ENCODE peak calls at places on chromosomes 16 and 17, in six cellular contexts. One of them, this sample, is unnamed.

GRCh38 chr17:7393613-7394451 is 493 bp downstream of the PLSCR3 start:
- DNase-seq in HEK293T: no peak
- DNase-seq in GM12878: no peak
- DNase-seq in IMR-90: no peak
- DNase-seq in K562: no peak
- DNase-seq in HepG2: no peak
- DNase-seq in this sample: no peak

GRCh38 chr16:709651-710499 is 4.3 kb upstream of the FBXL16 start:
- DNase-seq in HEK293T: peak
- DNase-seq in GM12878: no peak
- DNase-seq in IMR-90: peak
- DNase-seq in K562: peak
- DNase-seq in HepG2: no peak
- DNase-seq in this sample: peak

GRCh38 chr16:68994324-68994723 is 111.1 kb upstream of the HAS3 start:
- DNase-seq in HEK293T: no peak
- DNase-seq in GM12878: no peak
- DNase-seq in IMR-90: no peak
- DNase-seq in K562: no peak
- DNase-seq in HepG2: peak
- DNase-seq in this sample: no peak

GRCh38 chr17:6787081-6787693 is 11.2 kb downstream of the FBXO39 start:
- DNase-seq in HEK293T: no peak
- DNase-seq in GM12878: no peak
- DNase-seq in IMR-90: no peak
- DNase-seq in K562: no peak
- DNase-seq in HepG2: peak
- DNase-seq in this sample: no peak

GRCh38 chr17:63704259-63704576 is 4.3 kb upstream of the LIMD2 start:
- DNase-seq in HEK293T: no peak
- DNase-seq in GM12878: no peak
- DNase-seq in IMR-90: no peak
- DNase-seq in K562: no peak
- DNase-seq in HepG2: no peak
- DNase-seq in this sample: no peak

GRCh38 chr17:65918450-65918849 is 273.5 kb downstream of the CEP112 start:
- DNase-seq in HEK293T: no peak
- DNase-seq in GM12878: no peak
- DNase-seq in IMR-90: no peak
- DNase-seq in K562: no peak
- DNase-seq in HepG2: no peak
- DNase-seq in this sample: no peak

GRCh38 chr17:28763804-28764266 is 20.0 kb downstream of the TRAF4 start:
- DNase-seq in HEK293T: peak
- DNase-seq in GM12878: no peak
- DNase-seq in IMR-90: peak
- DNase-seq in K562: peak
- DNase-seq in HepG2: peak
- DNase-seq in this sample: peak

GRCh38 chr17:34883106-34884000 is 77.9 kb downstream of the CCT6B start:
- DNase-seq in HEK293T: no peak
- DNase-seq in GM12878: no peak
- DNase-seq in IMR-90: no peak
- DNase-seq in K562: no peak
- DNase-seq in HepG2: no peak
- DNase-seq in this sample: no peak

GRCh38 chr16:48354877-48355585 is 30.2 kb downstream of the SIAH1 start:
- DNase-seq in HEK293T: no peak
- DNase-seq in GM12878: no peak
- DNase-seq in IMR-90: no peak
- DNase-seq in K562: peak
- DNase-seq in HepG2: no peak
- DNase-seq in this sample: no peak

GRCh38 chr17:77233635-77234334 is 93.0 kb downstream of the SEC14L1 start:
- DNase-seq in HEK293T: no peak
- DNase-seq in GM12878: peak
- DNase-seq in IMR-90: peak
- DNase-seq in K562: peak
- DNase-seq in HepG2: peak
- DNase-seq in this sample: peak

GRCh38 chr17:79985951-79986391 is 49.7 kb downstream of the TBC1D16 start:
- DNase-seq in HEK293T: no peak
- DNase-seq in GM12878: no peak
- DNase-seq in IMR-90: no peak
- DNase-seq in K562: no peak
- DNase-seq in HepG2: no peak
- DNase-seq in this sample: no peak

GRCh38 chr17:9628509-9628908 is 16.8 kb upstream of the USP43 start:
- DNase-seq in HEK293T: no peak
- DNase-seq in GM12878: no peak
- DNase-seq in IMR-90: no peak
- DNase-seq in K562: no peak
- DNase-seq in HepG2: no peak
- DNase-seq in this sample: no peak

GRCh38 chr16:17339764-17340541 is 130.8 kb downstream of the XYLT1 start:
- DNase-seq in HEK293T: no peak
- DNase-seq in GM12878: no peak
- DNase-seq in IMR-90: peak
- DNase-seq in K562: no peak
- DNase-seq in HepG2: no peak
- DNase-seq in this sample: no peak

GRCh38 chr16:88469615-88470395 is 16.7 kb downstream of the ZFPM1 start:
- DNase-seq in HEK293T: no peak
- DNase-seq in GM12878: no peak
- DNase-seq in IMR-90: no peak
- DNase-seq in K562: no peak
- DNase-seq in HepG2: no peak
- DNase-seq in this sample: no peak

GRCh38 chr17:5838661-5839300 is 231.4 kb upstream of the WSCD1 start:
- DNase-seq in HEK293T: no peak
- DNase-seq in GM12878: no peak
- DNase-seq in IMR-90: no peak
- DNase-seq in K562: no peak
- DNase-seq in HepG2: no peak
- DNase-seq in this sample: no peak

GRCh38 chr16:88466175-88466862 is 13.2 kb downstream of the ZFPM1 start:
- DNase-seq in HEK293T: no peak
- DNase-seq in GM12878: no peak
- DNase-seq in IMR-90: no peak
- DNase-seq in K562: no peak
- DNase-seq in HepG2: no peak
- DNase-seq in this sample: no peak

GRCh38 chr16:47142469-47143328 is 1.0 kb downstream of the NETO2 start:
- DNase-seq in HEK293T: peak
- DNase-seq in GM12878: no peak
- DNase-seq in IMR-90: peak
- DNase-seq in K562: peak
- DNase-seq in HepG2: no peak
- DNase-seq in this sample: peak

GRCh38 chr17:57955183-57955952 is at the start of gene CUEDC1:
- DNase-seq in HEK293T: peak
- DNase-seq in GM12878: no peak
- DNase-seq in IMR-90: peak
- DNase-seq in K562: peak
- DNase-seq in HepG2: no peak
- DNase-seq in this sample: peak

GRCh38 chr17:10224592-10225195 is 26.3 kb upstream of the GAS7 start:
- DNase-seq in HEK293T: no peak
- DNase-seq in GM12878: no peak
- DNase-seq in IMR-90: no peak
- DNase-seq in K562: no peak
- DNase-seq in HepG2: no peak
- DNase-seq in this sample: no peak

GRCh38 chr17:8799851-8800212 is 667 bp upstream of the MFSD6L start:
- DNase-seq in HEK293T: no peak
- DNase-seq in GM12878: no peak
- DNase-seq in IMR-90: no peak
- DNase-seq in K562: no peak
- DNase-seq in HepG2: no peak
- DNase-seq in this sample: no peak

GRCh38 chr17:61251939-61252865 is 147.4 kb upstream of the TBX2 start:
- DNase-seq in HEK293T: no peak
- DNase-seq in GM12878: no peak
- DNase-seq in IMR-90: peak
- DNase-seq in K562: no peak
- DNase-seq in HepG2: no peak
- DNase-seq in this sample: no peak

GRCh38 chr17:83114706-83115105 is 35.3 kb downstream of the METRNL start:
- DNase-seq in HEK293T: no peak
- DNase-seq in GM12878: no peak
- DNase-seq in IMR-90: no peak
- DNase-seq in K562: no peak
- DNase-seq in HepG2: no peak
- DNase-seq in this sample: no peak

GRCh38 chr17:8791910-8792270 is 7.3 kb downstream of the MFSD6L start:
- DNase-seq in HEK293T: no peak
- DNase-seq in GM12878: no peak
- DNase-seq in IMR-90: peak
- DNase-seq in K562: peak
- DNase-seq in HepG2: no peak
- DNase-seq in this sample: no peak

GRCh38 chr17:5921919-5922318 is 148.3 kb upstream of the WSCD1 start:
- DNase-seq in HEK293T: no peak
- DNase-seq in GM12878: no peak
- DNase-seq in IMR-90: no peak
- DNase-seq in K562: no peak
- DNase-seq in HepG2: no peak
- DNase-seq in this sample: peak

GRCh38 chr17:59435238-59435637 is 103.8 kb downstream of the YPEL2 start:
- DNase-seq in HEK293T: no peak
- DNase-seq in GM12878: no peak
- DNase-seq in IMR-90: peak
- DNase-seq in K562: no peak
- DNase-seq in HepG2: no peak
- DNase-seq in this sample: no peak

GRCh38 chr17:82901836-82902235 is 62.0 kb upstream of the ZNF750 start:
- DNase-seq in HEK293T: no peak
- DNase-seq in GM12878: no peak
- DNase-seq in IMR-90: no peak
- DNase-seq in K562: no peak
- DNase-seq in HepG2: no peak
- DNase-seq in this sample: no peak

DNA sequence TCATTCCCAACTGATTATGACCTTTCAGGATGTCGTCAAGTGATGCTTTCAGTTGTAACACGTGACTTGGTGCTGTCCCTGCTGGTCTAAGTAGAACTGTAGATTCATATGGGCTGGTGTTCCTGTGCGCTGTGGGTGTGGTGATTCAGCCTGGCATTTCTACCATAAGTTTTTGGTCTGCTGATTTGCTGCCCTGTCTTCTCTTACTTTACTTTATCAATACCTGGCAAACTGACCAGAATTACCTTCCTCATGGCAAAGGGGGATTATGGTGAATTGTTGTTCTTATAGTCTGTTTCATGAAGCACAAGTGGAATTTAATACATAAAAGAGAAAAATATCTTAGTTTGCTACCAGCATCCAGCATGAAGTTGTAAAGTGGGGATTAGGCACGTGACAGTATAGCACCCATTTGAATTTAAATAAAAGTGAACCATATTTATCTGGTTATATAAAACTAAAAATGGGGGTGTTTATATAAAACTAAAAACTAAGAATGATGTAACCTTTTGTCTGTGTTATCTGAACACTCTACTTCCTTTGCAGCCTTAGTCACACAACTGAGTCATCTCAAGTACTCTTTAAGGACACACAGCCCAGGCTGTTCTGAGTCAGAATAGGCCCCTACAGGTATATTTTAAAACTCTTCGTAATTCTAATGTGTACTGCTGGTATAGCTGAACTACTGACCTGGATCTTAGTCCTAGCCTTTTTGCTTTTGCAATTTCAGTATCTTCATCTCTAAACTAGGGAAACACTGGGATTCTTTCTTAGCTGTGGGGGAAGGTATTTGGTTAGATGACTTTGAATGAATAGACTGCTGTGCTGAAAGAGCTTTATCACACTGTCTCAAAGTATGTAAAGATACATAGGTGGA is 28.3 kb downstream of the TTC19 start:
- DNase-seq in HEK293T: no peak
- DNase-seq in GM12878: peak
- DNase-seq in IMR-90: peak
- DNase-seq in K562: peak
- DNase-seq in HepG2: peak
- DNase-seq in this sample: peak
- TF ChIP-seq BHLHE40 in HEK293T: no peak
- TF ChIP-seq BHLHE40 in GM12878: no peak
- TF ChIP-seq BHLHE40 in IMR-90: peak
- TF ChIP-seq BHLHE40 in K562: no peak
- TF ChIP-seq BHLHE40 in HepG2: no peak
- TF ChIP-seq BHLHE40 in this sample: no peak

GRCh38 chr17:50364715-50365114 is 8.3 kb downstream of the MRPL27 start:
- DNase-seq in HEK293T: no peak
- DNase-seq in GM12878: no peak
- DNase-seq in IMR-90: peak
- DNase-seq in K562: no peak
- DNase-seq in HepG2: no peak
- DNase-seq in this sample: no peak
- TF ChIP-seq BHLHE40 in HEK293T: no peak
- TF ChIP-seq BHLHE40 in GM12878: no peak
- TF ChIP-seq BHLHE40 in IMR-90: peak
- TF ChIP-seq BHLHE40 in K562: no peak
- TF ChIP-seq BHLHE40 in HepG2: no peak
- TF ChIP-seq BHLHE40 in this sample: no peak

DNA sequence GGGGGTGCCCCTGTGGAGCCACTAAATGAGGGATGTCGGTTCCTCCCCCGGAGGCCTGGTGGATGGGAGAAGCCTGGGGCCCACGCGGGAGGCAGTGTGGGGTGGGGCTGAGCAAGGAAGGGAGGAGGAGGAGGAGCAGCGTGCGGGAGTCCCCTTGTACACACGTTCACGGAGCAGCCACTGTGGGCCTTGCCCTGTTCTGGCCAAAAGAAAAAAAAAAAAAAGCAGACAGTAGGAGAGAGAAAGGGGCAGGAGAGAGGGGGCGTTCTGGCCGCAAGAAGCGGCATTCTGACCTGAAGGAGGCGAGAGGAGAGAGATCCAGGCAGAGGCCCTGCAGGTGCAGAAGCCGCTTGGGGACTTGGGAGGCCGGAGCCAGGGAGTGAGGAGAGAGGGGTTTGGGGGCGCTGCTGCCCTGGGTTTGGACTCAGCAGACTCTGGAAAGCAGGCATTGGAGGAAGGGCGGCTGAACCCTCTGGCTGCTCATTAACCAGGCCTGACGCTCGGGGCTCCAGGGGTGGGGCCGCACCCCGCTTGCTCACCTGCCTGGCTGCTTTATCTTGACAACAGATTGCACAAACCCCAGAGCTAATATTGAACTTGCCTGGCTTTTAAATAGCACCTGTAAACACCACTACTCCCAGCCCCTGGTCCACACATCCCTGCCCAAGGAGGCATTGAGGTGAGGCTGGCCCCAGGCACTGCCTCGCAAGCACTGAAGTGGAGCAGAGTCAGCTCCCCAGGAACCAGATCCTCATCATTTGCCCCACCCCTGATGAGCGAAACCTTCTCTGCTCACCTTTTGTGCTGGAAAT is 190.5 kb upstream of the GSE1 start:
- DNase-seq in HEK293T: no peak
- DNase-seq in GM12878: no peak
- DNase-seq in IMR-90: no peak
- DNase-seq in K562: peak
- DNase-seq in HepG2: peak
- DNase-seq in this sample: peak
- TF ChIP-seq BHLHE40 in HEK293T: no peak
- TF ChIP-seq BHLHE40 in GM12878: no peak
- TF ChIP-seq BHLHE40 in IMR-90: no peak
- TF ChIP-seq BHLHE40 in K562: no peak
- TF ChIP-seq BHLHE40 in HepG2: peak
- TF ChIP-seq BHLHE40 in this sample: no peak

GRCh38 chr16:24729243-24729966 is at the start of gene TNRC6A:
- DNase-seq in HEK293T: peak
- DNase-seq in GM12878: peak
- DNase-seq in IMR-90: peak
- DNase-seq in K562: peak
- DNase-seq in HepG2: peak
- DNase-seq in this sample: peak
- TF ChIP-seq BHLHE40 in HEK293T: no peak
- TF ChIP-seq BHLHE40 in GM12878: peak
- TF ChIP-seq BHLHE40 in IMR-90: no peak
- TF ChIP-seq BHLHE40 in K562: no peak
- TF ChIP-seq BHLHE40 in HepG2: no peak
- TF ChIP-seq BHLHE40 in this sample: no peak

This sample was measured in A549.